ENCODE peak calls at places on chromosomes 11 and 22, in nine cellular contexts. Y is stomach; V is IMR-90; Q is A673; H is astrocyte of the spinal cord; O is CD4-positive, CD25-positive, alpha-beta regulatory T cell; K is SJSA1; C is astrocyte; W is AG10803. G is an unnamed sample.

GRCh38 chr11:23252426-23252825 is 392.2 kb upstream of the CCDC179 start:
- DNase-seq in Y (no peak), V (no peak), Q (no peak), H (no peak), O (no peak), K (no peak), C (no peak), W (no peak), G (no peak)

GRCh38 chr11:76735218-76735480 is 48.0 kb upstream of the TSKU start:
- DNase-seq in Y (no peak), V (no peak), Q (no peak), H (peak), O (no peak), K (no peak), C (no peak), W (no peak), G (no peak)

GRCh38 chr11:270451-271208 is 7.6 kb upstream of the NLRP6 start:
- DNase-seq in Y (no peak), V (no peak), Q (no peak), H (no peak), O (no peak), K (peak), C (no peak), W (no peak), G (no peak)

GRCh38 chr22:43826142-43827093 is 14.3 kb upstream of the EFCAB6 start:
- DNase-seq in Y (peak), V (peak), Q (peak), H (peak), O (no peak), K (no peak), C (peak), W (peak), G (peak)

GRCh38 chr11:88414981-88415391 is 77.5 kb upstream of the CTSC start:
- DNase-seq in Y (no peak), V (peak), Q (no peak), H (peak), O (peak), K (no peak), C (peak), W (no peak), G (no peak)

GRCh38 chr11:78420796-78421209 is 3.2 kb upstream of the GAB2 start:
- DNase-seq in Y (peak), V (peak), Q (peak), H (peak), O (no peak), K (no peak), C (peak), W (peak), G (peak)

GRCh38 chr11:87173185-87174039 is 135.7 kb downstream of the TMEM135 start:
- DNase-seq in Y (no peak), V (peak), Q (peak), H (peak), O (no peak), K (no peak), C (peak), W (peak), G (peak)

GRCh38 chr11:111166655-111167054 is 78.9 kb upstream of the POU2AF2 start:
- DNase-seq in Y (no peak), V (peak), Q (no peak), H (no peak), O (no peak), K (no peak), C (peak), W (no peak), G (peak)

GRCh38 chr11:2290351-2290841 is 11.3 kb downstream of the C11orf21 start:
- DNase-seq in Y (peak), V (no peak), Q (peak), H (no peak), O (no peak), K (peak), C (no peak), W (no peak), G (no peak)

GRCh38 chr22:24516301-24516737 is 21.2 kb downstream of the UPB1 start:
- DNase-seq in Y (no peak), V (peak), Q (no peak), H (peak), O (no peak), K (peak), C (peak), W (peak), G (peak)

GRCh38 chr22:17164392-17165024 is 5.4 kb upstream of the HDHD5 start:
- DNase-seq in Y (no peak), V (no peak), Q (peak), H (no peak), O (no peak), K (no peak), C (no peak), W (no peak), G (peak)

GRCh38 chr11:67561971-67562560 is 21.5 kb upstream of the GSTP1 start:
- DNase-seq in Y (no peak), V (peak), Q (no peak), H (no peak), O (no peak), K (no peak), C (no peak), W (no peak), G (no peak)

GRCh38 chr11:1564535-1565172 is 7.4 kb downstream of the DUSP8 start:
- DNase-seq in Y (no peak), V (peak), Q (peak), H (peak), O (no peak), K (peak), C (peak), W (peak), G (peak)

GRCh38 chr11:119701591-119702260 is 27.3 kb downstream of the NECTIN1 start:
- DNase-seq in Y (no peak), V (no peak), Q (peak), H (no peak), O (no peak), K (no peak), C (no peak), W (no peak), G (no peak)

GRCh38 chr22:26364066-26365015 is 64.7 kb upstream of the ASPHD2 start:
- DNase-seq in Y (peak), V (peak), Q (peak), H (peak), O (peak), K (peak), C (peak), W (peak), G (peak)

GRCh38 chr22:31346733-31347250 is 646 bp upstream of the PATZ1 start:
- DNase-seq in Y (peak), V (peak), Q (peak), H (peak), O (peak), K (peak), C (peak), W (no peak), G (peak)

GRCh38 chr11:65545853-65546216 is 12.3 kb downstream of the LTBP3 start:
- DNase-seq in Y (no peak), V (no peak), Q (no peak), H (no peak), O (no peak), K (no peak), C (no peak), W (no peak), G (no peak)
- H3K4me3 ChIP-seq in Y (peak), V (no peak), Q (no peak), H (no peak), O (no peak), K (no peak), C (no peak), W (no peak), G (no peak)

GRCh38 chr11:17722000-17722643 is 2.8 kb downstream of the MYOD1 start:
- DNase-seq in Y (no peak), V (peak), Q (peak), H (peak), O (no peak), K (no peak), C (no peak), W (no peak), G (peak)

GRCh38 chr11:17721242-17721999 is 2.0 kb downstream of the MYOD1 start:
- DNase-seq in Y (no peak), V (no peak), Q (no peak), H (no peak), O (no peak), K (no peak), C (no peak), W (no peak), G (no peak)

GRCh38 chr11:17719028-17719939 is at the start of gene MYOD1:
- DNase-seq in Y (no peak), V (no peak), Q (no peak), H (peak), O (no peak), K (no peak), C (peak), W (no peak), G (peak)

GRCh38 chr11:17719940-17720795 is 797 bp downstream of the MYOD1 start:
- DNase-seq in Y (no peak), V (no peak), Q (no peak), H (no peak), O (no peak), K (no peak), C (peak), W (no peak), G (peak)

DNA sequence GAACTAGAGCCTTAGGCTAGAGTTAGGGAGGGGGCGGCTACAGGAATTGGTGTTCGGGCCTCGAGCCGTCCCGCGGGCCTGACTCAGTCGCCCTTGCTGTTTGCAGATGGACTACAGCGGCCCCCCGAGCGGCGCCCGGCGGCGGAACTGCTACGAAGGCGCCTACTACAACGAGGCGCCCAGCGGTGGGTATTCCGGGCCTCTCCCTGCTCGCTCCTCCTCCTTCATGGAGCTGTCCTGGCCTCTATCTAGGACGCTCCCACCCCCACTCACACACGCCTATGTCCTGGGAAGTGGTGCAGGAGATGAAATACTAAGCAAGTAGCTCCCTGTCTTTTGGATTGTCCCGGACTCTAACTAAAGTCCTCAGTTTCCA is 1.4 kb downstream of the MYOD1 start:
- DNase-seq in Y (no peak), V (no peak), Q (peak), H (no peak), O (no peak), K (no peak), C (no peak), W (no peak), G (no peak)
- H3K4me3 ChIP-seq in Y (no peak), V (no peak), Q (peak), H (peak), O (no peak), K (no peak), C (no peak), W (no peak), G (no peak)

DNA sequence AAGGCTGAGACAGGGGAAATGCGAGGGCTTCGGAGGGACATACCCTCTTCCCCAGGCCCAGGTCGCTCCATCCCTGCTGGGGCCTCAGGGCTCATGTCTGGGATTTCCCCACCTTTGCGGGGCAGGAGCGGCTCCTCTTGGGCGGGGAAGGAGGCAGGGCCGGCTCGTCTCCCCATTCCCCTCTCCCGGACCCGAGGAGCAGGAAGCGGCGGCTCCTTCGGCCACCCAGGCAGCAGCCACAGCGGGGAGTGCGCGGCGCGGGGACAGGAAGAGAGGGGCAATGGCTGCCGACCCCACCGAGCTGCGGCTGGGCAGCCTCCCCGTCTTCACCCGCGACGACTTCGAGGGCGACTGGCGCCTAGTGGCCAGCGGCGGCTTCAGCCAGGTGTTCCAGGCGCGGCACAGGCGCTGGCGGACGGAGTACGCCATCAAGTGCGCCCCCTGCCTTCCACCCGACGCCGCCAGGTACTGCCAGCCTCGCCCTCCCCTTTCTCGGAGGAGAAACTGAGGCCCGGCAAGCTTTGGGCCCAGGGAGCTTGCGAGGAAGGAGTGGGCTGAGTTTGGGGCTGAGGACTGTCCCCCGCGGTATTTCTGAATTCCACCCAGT is at the start of gene ANKK1:
- DNase-seq in Y (no peak), V (no peak), Q (no peak), H (no peak), O (no peak), K (no peak), C (no peak), W (no peak), G (no peak)
- H3K4me3 ChIP-seq in Y (no peak), V (no peak), Q (no peak), H (no peak), O (no peak), K (no peak), C (no peak), W (no peak), G (no peak)

GRCh38 chr11:96388891-96389603 is 665 bp downstream of the CCDC82 start:
- DNase-seq in Y (no peak), V (no peak), Q (no peak), H (no peak), O (no peak), K (no peak), C (peak), W (peak), G (peak)

GRCh38 chr11:96390403-96390830 is 604 bp downstream of the JRKL start:
- DNase-seq in Y (no peak), V (peak), Q (no peak), H (no peak), O (no peak), K (no peak), C (peak), W (peak), G (peak)

GRCh38 chr11:96389604-96390402 is at the start of the genes CCDC82 and JRKL:
- DNase-seq in Y (peak), V (peak), Q (peak), H (peak), O (peak), K (peak), C (peak), W (peak), G (peak)

GRCh38 chr11:96393753-96394348 is 4.0 kb downstream of the JRKL start:
- DNase-seq in Y (no peak), V (peak), Q (peak), H (peak), O (peak), K (no peak), C (peak), W (peak), G (peak)

DNA sequence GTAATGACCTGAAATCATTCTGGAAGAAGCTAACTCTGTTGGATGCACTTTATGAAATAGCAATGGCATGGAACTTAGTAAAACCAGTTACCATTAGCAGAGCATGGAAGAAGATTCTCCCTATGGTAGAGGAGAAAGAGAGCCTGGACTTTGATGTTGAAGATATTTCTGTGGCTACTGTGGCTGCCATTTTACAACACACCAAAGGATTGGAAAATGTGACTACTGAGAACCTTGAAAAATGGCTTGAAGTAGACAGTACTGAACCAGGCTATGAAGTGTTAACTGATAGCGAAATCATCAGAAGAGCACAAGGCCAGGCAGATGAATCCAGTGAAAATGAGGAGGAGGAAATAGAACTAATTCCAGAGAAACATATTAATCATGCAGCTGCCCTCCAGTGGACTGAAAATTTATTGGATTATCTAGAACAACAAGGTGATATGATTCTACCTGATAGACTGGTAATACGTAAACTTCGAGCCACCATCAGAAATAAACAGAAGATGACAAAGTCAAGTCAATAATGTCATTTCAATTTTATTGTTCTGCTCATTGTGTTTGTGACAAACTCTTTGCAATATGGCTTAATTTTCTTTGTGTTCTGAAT is 2.0 kb downstream of the JRKL start:
- DNase-seq in Y (no peak), V (no peak), Q (no peak), H (peak), O (no peak), K (no peak), C (no peak), W (no peak), G (peak)
- H3K4me3 ChIP-seq in Y (no peak), V (no peak), Q (no peak), H (no peak), O (no peak), K (no peak), C (no peak), W (no peak), G (no peak)

GRCh38 chr11:96267490-96268010 is 75.4 kb downstream of the MAML2 start:
- DNase-seq in Y (no peak), V (peak), Q (no peak), H (no peak), O (peak), K (no peak), C (no peak), W (no peak), G (no peak)
- H3K4me3 ChIP-seq in Y (no peak), V (no peak), Q (no peak), H (no peak), O (peak), K (no peak), C (no peak), W (no peak), G (no peak)

G was measured in fibroblast of mammary gland.